ENCODE peak calls at places on chromosomes 16 and 17, in ten cellular contexts. G is M059J; K is fibroblast of lung; M is heart right ventricle; O is HS-27A; L is ACHN; R is stimulated activated CD4-positive, alpha-beta T cell treated with anti-CD3 and anti-CD28 coated beads, Interleukin-4, amount 100 ng/mL, for 4 hours; A is T-helper 17 cell; D is GM10248; U is globus pallidus. C is an unnamed sample.

GRCh38 chr16:24683250-24683649 is 46.2 kb upstream of the TNRC6A start:
- DNase-seq in G (no peak), K (no peak), M (no peak), O (no peak), L (no peak), R (no peak), A (no peak), D (no peak), U (no peak), C (no peak)

GRCh38 chr17:48722201-48722907 is at the start of gene PRAC1:
- DNase-seq in G (no peak), K (no peak), M (no peak), O (no peak), L (no peak), R (no peak), A (no peak), D (no peak), U (no peak), C (no peak)

GRCh38 chr16:67236551-67237395 is 9.8 kb downstream of the TMEM208 start:
- DNase-seq in G (no peak), K (peak), M (peak), O (no peak), L (peak), R (peak), A (peak), D (peak), U (no peak), C (peak)

GRCh38 chr16:20300312-20301097 is 26.8 kb downstream of the GP2 start:
- DNase-seq in G (peak), K (peak), M (no peak), O (peak), L (peak), R (no peak), A (no peak), D (peak), U (peak), C (peak)

GRCh38 chr16:73365010-73365409 is 317.1 kb upstream of the ZFHX3 start:
- DNase-seq in G (peak), K (peak), M (peak), O (peak), L (no peak), R (no peak), A (no peak), D (no peak), U (no peak), C (peak)

GRCh38 chr17:51083976-51084375 is 36.7 kb downstream of the SPAG9 start:
- DNase-seq in G (no peak), K (no peak), M (no peak), O (no peak), L (no peak), R (no peak), A (no peak), D (no peak), U (no peak), C (no peak)

GRCh38 chr17:78013683-78014467 is 55.4 kb downstream of the TNRC6C start:
- DNase-seq in G (peak), K (peak), M (no peak), O (no peak), L (peak), R (peak), A (peak), D (peak), U (peak), C (peak)

GRCh38 chr17:79389896-79390295 is 221.0 kb downstream of the RBFOX3 start:
- DNase-seq in G (no peak), K (no peak), M (no peak), O (no peak), L (no peak), R (no peak), A (no peak), D (no peak), U (no peak), C (no peak)

GRCh38 chr16:31271621-31272190 is 11.9 kb downstream of the ITGAM start:
- DNase-seq in G (no peak), K (no peak), M (no peak), O (no peak), L (no peak), R (no peak), A (no peak), D (peak), U (no peak), C (no peak)

GRCh38 chr17:6496636-6497441 is 52.6 kb downstream of the PIMREG start:
- DNase-seq in G (no peak), K (no peak), M (no peak), O (no peak), L (no peak), R (no peak), A (no peak), D (no peak), U (no peak), C (peak)

GRCh38 chr17:16977932-16978331 is 6.0 kb upstream of the TNFRSF13B start:
- DNase-seq in G (peak), K (peak), M (no peak), O (no peak), L (peak), R (no peak), A (no peak), D (no peak), U (no peak), C (no peak)

GRCh38 chr17:66091440-66092080 is 100.4 kb downstream of the CEP112 start:
- DNase-seq in G (no peak), K (no peak), M (no peak), O (no peak), L (no peak), R (no peak), A (no peak), D (no peak), U (no peak), C (no peak)